ENCODE peak calls at places on chromosomes 6 and 20, in six cellular contexts. G is neuronal stem cell, C is H1, U is IMR-90, R is trophoblast cell, F is mesendoderm. P is an unnamed sample.

GRCh38 chr20:36815454-36816091 is 42.0 kb upstream of the DSN1 start:
- DNase-seq in G (no peak), C (no peak), U (no peak), R (no peak), F (no peak), P (no peak)

GRCh38 chr6:105087571-105088211 is 92.1 kb downstream of the POPDC3 start:
- DNase-seq in G (peak; percentile 42), C (no peak), U (peak; percentile 69), R (peak; percentile 36), F (peak; percentile 45), P (peak; percentile 61)

GRCh38 chr6:61586934-61587537 is 699.0 kb downstream of the KHDRBS2 start:
- DNase-seq in G (no peak), C (no peak), U (no peak), R (no peak), F (peak; percentile 77), P (no peak)

GRCh38 chr20:38893485-38894090 is 32.6 kb upstream of the FAM83D start:
- DNase-seq in G (peak; percentile 58), C (peak; percentile 89), U (peak; percentile 18), R (peak; percentile 17), F (peak; percentile 78), P (peak; percentile 28)

GRCh38 chr6:32517654-32518445 is 12.2 kb downstream of the HLA-DRB5 start:
- DNase-seq in G (no peak), C (no peak), U (no peak), R (no peak), F (no peak), P (no peak)

GRCh38 chr6:145761584-145761983 is 26.3 kb upstream of the EPM2A start:
- DNase-seq in G (no peak), C (no peak), U (no peak), R (no peak), F (no peak), P (no peak)

GRCh38 chr6:170260686-170261085 is 30.2 kb downstream of the DLL1 start:
- DNase-seq in G (no peak), C (no peak), U (no peak), R (no peak), F (no peak), P (no peak)

GRCh38 chr20:34871966-34872603 is 571 bp downstream of the GGT7 start:
- DNase-seq in G (no peak), C (no peak), U (no peak), R (no peak), F (no peak), P (no peak)

GRCh38 chr6:134729590-134729989 is 220.3 kb downstream of the ALDH8A1 start:
- DNase-seq in G (no peak), C (no peak), U (peak; percentile 29), R (no peak), F (peak; percentile 15), P (no peak)

GRCh38 chr6:68638225-68638900 is 3.3 kb downstream of the ADGRB3 start:
- DNase-seq in G (peak; percentile 35), C (peak; percentile 52), U (peak; percentile 47), R (no peak), F (no peak), P (peak; percentile 47)

GRCh38 chr6:31963921-31964320 is 4.9 kb downstream of the SKIC2 start:
- DNase-seq in G (no peak), C (no peak), U (no peak), R (no peak), F (no peak), P (no peak)

GRCh38 chr6:1608976-1609661 is 596 bp upstream of the FOXC1 start:
- DNase-seq in G (no peak), C (no peak), U (peak; percentile 8), R (no peak), F (peak; percentile 63), P (no peak)

GRCh38 chr20:33490934-33491656 is 1.2 kb downstream of the CBFA2T2 start:
- DNase-seq in G (no peak), C (no peak), U (no peak), R (no peak), F (no peak), P (peak; percentile 16)

GRCh38 chr6:147203311-147204059 is 732 bp upstream of the STXBP5 start:
- DNase-seq in G (peak; percentile 72), C (peak; percentile 74), U (peak; percentile 76), R (peak; percentile 89), F (peak; percentile 80), P (peak; percentile 81)

GRCh38 chr20:1893721-1894470 is 1.3 kb upstream of the SIRPA start:
- DNase-seq in G (no peak), C (peak; percentile 79), U (no peak), R (no peak), F (no peak), P (no peak)

DNA sequence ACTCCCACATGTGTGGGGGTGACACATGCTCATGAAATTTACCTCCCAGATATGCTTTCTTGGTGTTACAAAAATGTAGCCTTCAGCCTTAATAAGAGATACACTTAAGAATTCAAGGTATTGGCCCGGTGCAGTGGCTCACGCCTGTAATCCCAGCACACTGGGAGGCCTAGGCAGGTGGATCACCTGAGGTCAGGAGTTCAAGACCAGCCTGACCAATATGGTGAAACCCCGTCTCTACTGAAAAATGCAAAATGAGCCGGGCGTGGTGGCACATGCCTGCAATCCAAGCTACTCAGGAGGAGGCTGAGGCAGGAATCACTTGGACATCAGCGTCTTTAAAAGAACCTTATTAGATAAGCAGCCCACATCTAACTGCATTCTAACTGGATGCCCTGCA is 614.3 kb upstream of the CDH4 start:
- DNase-seq in G (no peak), C (no peak), U (no peak), R (peak; percentile 70), F (no peak), P (no peak)
- H3K4me3 ChIP-seq in G (no peak overlapping the region), C (no peak overlapping the region), U (no peak overlapping the region), R (no peak overlapping the region), F (no peak overlapping the region), P (no peak overlapping the region)

GRCh38 chr6:72916906-72917305 is 295.0 kb downstream of the KCNQ5 start:
- DNase-seq in G (no peak), C (no peak), U (no peak), R (no peak), F (no peak), P (no peak)
- H2BK120ac ChIP-seq in G (no peak overlapping the region), C (no peak overlapping the region), U (no peak overlapping the region), R (peak overlapping the region; percentile 33), F (no peak overlapping the region), P (peak overlapping the region; percentile 49)

GRCh38 chr6:82987416-82987815 is 78.2 kb downstream of the UBE3D start:
- DNase-seq in G (no peak), C (no peak), U (no peak), R (no peak), F (no peak), P (no peak)
- H3K4me3 ChIP-seq in G (no peak overlapping the region), C (no peak overlapping the region), U (no peak overlapping the region), R (no peak overlapping the region), F (no peak overlapping the region), P (no peak overlapping the region)

GRCh38 chr6:42864602-42865001 is 14.8 kb upstream of the RPL7L1 start:
- DNase-seq in G (no peak), C (no peak), U (no peak), R (no peak), F (no peak), P (no peak)
- H2BK120ac ChIP-seq in G (no peak overlapping the region), C (no peak overlapping the region), U (no peak overlapping the region), R (no peak overlapping the region), F (no peak overlapping the region), P (no peak overlapping the region)

DNA sequence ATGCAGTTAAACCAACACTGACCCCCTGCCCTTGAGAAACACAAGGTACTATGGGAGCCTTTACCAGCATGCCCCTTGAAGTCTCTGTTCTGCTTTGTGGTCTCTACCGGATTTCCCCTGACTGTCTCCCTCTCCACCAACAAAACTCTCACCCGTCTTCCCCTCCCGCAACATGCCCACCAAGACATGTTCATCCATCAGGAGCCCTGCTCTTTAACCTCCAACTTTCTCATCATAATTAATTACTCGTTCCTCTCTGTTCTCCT is 1.1 kb downstream of the ZNF165 start:
- DNase-seq in G (no peak), C (no peak), U (no peak), R (no peak), F (no peak), P (no peak)
- H3K4me3 ChIP-seq in G (peak overlapping the region; percentile 94), C (peak overlapping the region; percentile 83), U (peak overlapping the region; percentile 75), R (peak overlapping the region; percentile 83), F (peak overlapping the region; percentile 77), P (peak overlapping the region; percentile 77)

DNA sequence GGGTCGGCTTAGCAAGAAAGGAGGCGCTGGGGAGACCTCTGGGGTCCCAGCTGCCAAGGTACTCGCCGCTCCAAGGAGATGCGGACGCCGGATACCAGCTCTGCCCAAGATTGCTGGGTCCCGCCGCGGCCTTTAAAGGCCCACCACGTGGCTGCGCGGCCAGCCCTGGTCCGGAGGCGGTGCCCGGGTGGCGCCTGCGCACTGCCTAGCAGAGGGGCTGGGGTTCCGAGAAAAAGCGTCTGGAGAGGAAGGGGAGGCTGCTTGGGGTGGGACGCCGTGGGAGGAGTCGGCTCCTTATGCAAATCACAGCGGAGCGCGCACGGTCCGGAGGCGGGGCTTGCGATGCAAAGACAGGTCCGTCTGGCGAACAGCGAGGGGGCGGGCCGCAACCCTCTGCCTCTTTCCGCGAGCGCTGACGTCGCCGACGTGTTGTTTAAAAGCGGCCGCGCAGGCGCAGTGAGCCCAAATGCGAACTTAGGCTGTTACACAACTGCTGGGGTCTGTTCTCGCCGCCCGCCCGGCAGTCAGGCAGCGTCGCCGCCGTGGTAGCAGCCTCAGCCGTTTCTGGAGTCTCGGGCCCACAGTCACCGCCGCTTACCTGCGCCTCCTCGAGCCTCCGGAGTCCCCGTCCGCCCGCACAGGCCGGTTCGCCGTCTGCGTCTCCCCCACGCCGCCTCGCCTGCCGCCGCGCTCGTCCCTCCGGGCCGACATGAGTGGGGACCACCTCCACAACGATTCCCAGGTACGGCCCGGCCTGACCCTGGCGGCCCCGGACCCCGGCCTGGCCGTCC is at the start of gene TOP1:
- DNase-seq in G (peak; percentile 99), C (peak; percentile 100), U (peak; percentile 100), R (peak; percentile 100), F (peak; percentile 100), P (peak; percentile 100)
- H2BK120ac ChIP-seq in G (no peak within 1 kb of the TSS), C (no peak within 1 kb of the TSS), U (peak within 1 kb of the TSS; percentile 77), R (peak within 1 kb of the TSS; percentile 94), F (peak within 1 kb of the TSS; percentile 86), P (peak within 1 kb of the TSS; percentile 97)

DNA sequence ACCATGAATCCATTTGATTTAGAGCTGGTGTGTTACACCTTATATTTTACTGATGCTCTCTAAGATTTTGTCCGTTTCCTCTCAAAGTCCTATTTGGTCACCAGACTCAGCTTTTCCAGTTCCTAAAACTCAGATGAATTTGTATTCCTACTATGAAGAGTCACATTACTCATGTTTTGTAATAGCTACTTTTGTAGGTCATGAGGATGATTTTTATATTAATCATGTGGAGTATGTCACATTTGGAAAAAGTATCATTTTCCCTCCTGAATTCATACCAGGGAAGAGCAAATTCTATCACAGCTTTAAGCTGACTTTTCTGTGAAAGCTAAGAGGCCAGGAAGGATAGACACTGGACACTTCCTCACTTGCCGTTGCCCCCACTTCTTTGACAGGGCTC is 140.6 kb upstream of the SCGN start:
- DNase-seq in G (no peak), C (no peak), U (no peak), R (no peak), F (no peak), P (no peak)
- H3K4me3 ChIP-seq in G (no peak overlapping the region), C (no peak overlapping the region), U (no peak overlapping the region), R (no peak overlapping the region), F (no peak overlapping the region), P (peak overlapping the region; percentile 17)

GRCh38 chr20:48382304-48382703 is 445.5 kb downstream of the PREX1 start:
- DNase-seq in G (no peak), C (no peak), U (no peak), R (no peak), F (no peak), P (no peak)
- H2BK120ac ChIP-seq in G (no peak overlapping the region), C (no peak overlapping the region), U (no peak overlapping the region), R (no peak overlapping the region), F (no peak overlapping the region), P (no peak overlapping the region)

GRCh38 chr20:63500151-63500901 is 1.4 kb upstream of the EEF1A2 start:
- DNase-seq in G (no peak), C (peak; percentile 47), U (no peak), R (no peak), F (no peak), P (no peak)
- H3K4me3 ChIP-seq in G (no peak overlapping the region), C (no peak overlapping the region), U (no peak overlapping the region), R (no peak overlapping the region), F (no peak overlapping the region), P (no peak overlapping the region)

P was measured in mesenchymal stem cell.